ENCODE peak calls at places on chromosomes 4 and X, in nine cellular contexts. One of them, this sample, is unnamed. For H3K36me3, the result is how much of the 10 kb centered on the place peaks cover.

GRCh38 chr4:55884851-55885219 is 31.4 kb downstream of the EXOC1 start:
- DNase-seq in GM12878: no peak
- DNase-seq in left ventricle myocardium inferior: no peak
- DNase-seq in mammary epithelial cell: no peak
- DNase-seq in heart left ventricle: no peak
- DNase-seq in aorta: no peak
- DNase-seq in BE2C: no peak
- DNase-seq in SK-N-SH: no peak
- DNase-seq in CD4-positive, alpha-beta memory T cell: no peak
- DNase-seq in this sample: no peak

GRCh38 chrX:10574663-10575062 is 45.7 kb downstream of the MID1 start:
- DNase-seq in GM12878: no peak
- DNase-seq in left ventricle myocardium inferior: no peak
- DNase-seq in mammary epithelial cell: peak
- DNase-seq in heart left ventricle: no peak
- DNase-seq in aorta: no peak
- DNase-seq in BE2C: no peak
- DNase-seq in SK-N-SH: no peak
- DNase-seq in CD4-positive, alpha-beta memory T cell: no peak
- DNase-seq in this sample: no peak

GRCh38 chr4:47830263-47831025 is 7.4 kb downstream of the CORIN start:
- DNase-seq in GM12878: no peak
- DNase-seq in left ventricle myocardium inferior: no peak
- DNase-seq in mammary epithelial cell: no peak
- DNase-seq in heart left ventricle: no peak
- DNase-seq in aorta: no peak
- DNase-seq in BE2C: no peak
- DNase-seq in SK-N-SH: no peak
- DNase-seq in CD4-positive, alpha-beta memory T cell: no peak
- DNase-seq in this sample: no peak

GRCh38 chr4:118883861-118884260 is 4.8 kb upstream of the SYNPO2 start:
- DNase-seq in GM12878: no peak
- DNase-seq in left ventricle myocardium inferior: no peak
- DNase-seq in mammary epithelial cell: no peak
- DNase-seq in heart left ventricle: no peak
- DNase-seq in aorta: no peak
- DNase-seq in BE2C: no peak
- DNase-seq in SK-N-SH: peak
- DNase-seq in CD4-positive, alpha-beta memory T cell: no peak
- DNase-seq in this sample: no peak

GRCh38 chrX:51420610-51421009 is 75.8 kb downstream of the NUDT11 start:
- DNase-seq in GM12878: no peak
- DNase-seq in left ventricle myocardium inferior: no peak
- DNase-seq in mammary epithelial cell: peak
- DNase-seq in heart left ventricle: no peak
- DNase-seq in aorta: no peak
- DNase-seq in BE2C: peak
- DNase-seq in SK-N-SH: peak
- DNase-seq in CD4-positive, alpha-beta memory T cell: peak
- DNase-seq in this sample: peak

GRCh38 chr4:154542264-154542879 is 7.8 kb downstream of the PLRG1 start:
- DNase-seq in GM12878: no peak
- DNase-seq in left ventricle myocardium inferior: no peak
- DNase-seq in mammary epithelial cell: no peak
- DNase-seq in heart left ventricle: no peak
- DNase-seq in aorta: no peak
- DNase-seq in BE2C: no peak
- DNase-seq in SK-N-SH: no peak
- DNase-seq in CD4-positive, alpha-beta memory T cell: no peak
- DNase-seq in this sample: no peak

GRCh38 chr4:55906999-55907398 is 41.7 kb upstream of the CEP135 start:
- DNase-seq in GM12878: no peak
- DNase-seq in left ventricle myocardium inferior: no peak
- DNase-seq in mammary epithelial cell: peak
- DNase-seq in heart left ventricle: no peak
- DNase-seq in aorta: no peak
- DNase-seq in BE2C: no peak
- DNase-seq in SK-N-SH: no peak
- DNase-seq in CD4-positive, alpha-beta memory T cell: peak
- DNase-seq in this sample: no peak

GRCh38 chrX:27276751-27277150 is 186.4 kb downstream of the PPP4R3C start:
- DNase-seq in GM12878: no peak
- DNase-seq in left ventricle myocardium inferior: no peak
- DNase-seq in mammary epithelial cell: no peak
- DNase-seq in heart left ventricle: no peak
- DNase-seq in aorta: no peak
- DNase-seq in BE2C: no peak
- DNase-seq in SK-N-SH: no peak
- DNase-seq in CD4-positive, alpha-beta memory T cell: no peak
- DNase-seq in this sample: no peak

GRCh38 chr4:57114973-57115372 is 4.8 kb upstream of the IGFBP7 start:
- DNase-seq in GM12878: no peak
- DNase-seq in left ventricle myocardium inferior: no peak
- DNase-seq in mammary epithelial cell: no peak
- DNase-seq in heart left ventricle: no peak
- DNase-seq in aorta: no peak
- DNase-seq in BE2C: no peak
- DNase-seq in SK-N-SH: no peak
- DNase-seq in CD4-positive, alpha-beta memory T cell: no peak
- DNase-seq in this sample: no peak

GRCh38 chrX:152927858-152928760 is 30.2 kb downstream of the ZNF185 start:
- DNase-seq in GM12878: no peak
- DNase-seq in left ventricle myocardium inferior: no peak
- DNase-seq in mammary epithelial cell: no peak
- DNase-seq in heart left ventricle: no peak
- DNase-seq in aorta: peak
- DNase-seq in BE2C: no peak
- DNase-seq in SK-N-SH: no peak
- DNase-seq in CD4-positive, alpha-beta memory T cell: no peak
- DNase-seq in this sample: no peak

GRCh38 chr4:96955226-96955625 is 1115.3 kb downstream of the PDHA2 start:
- DNase-seq in GM12878: no peak
- DNase-seq in left ventricle myocardium inferior: no peak
- DNase-seq in mammary epithelial cell: no peak
- DNase-seq in heart left ventricle: no peak
- DNase-seq in aorta: no peak
- DNase-seq in BE2C: no peak
- DNase-seq in SK-N-SH: no peak
- DNase-seq in CD4-positive, alpha-beta memory T cell: no peak
- DNase-seq in this sample: no peak

GRCh38 chr4:31408136-31408535 is 688.0 kb downstream of the PCDH7 start:
- DNase-seq in GM12878: no peak
- DNase-seq in left ventricle myocardium inferior: no peak
- DNase-seq in mammary epithelial cell: no peak
- DNase-seq in heart left ventricle: no peak
- DNase-seq in aorta: no peak
- DNase-seq in BE2C: peak
- DNase-seq in SK-N-SH: no peak
- DNase-seq in CD4-positive, alpha-beta memory T cell: no peak
- DNase-seq in this sample: no peak

GRCh38 chr4:75995727-75996126 is 5.0 kb upstream of the SDAD1 start:
- DNase-seq in GM12878: no peak
- DNase-seq in left ventricle myocardium inferior: no peak
- DNase-seq in mammary epithelial cell: peak
- DNase-seq in heart left ventricle: no peak
- DNase-seq in aorta: no peak
- DNase-seq in BE2C: no peak
- DNase-seq in SK-N-SH: peak
- DNase-seq in CD4-positive, alpha-beta memory T cell: peak
- DNase-seq in this sample: peak

GRCh38 chrX:17654116-17654515 is 83.2 kb upstream of the SCML1 start:
- DNase-seq in GM12878: no peak
- DNase-seq in left ventricle myocardium inferior: no peak
- DNase-seq in mammary epithelial cell: no peak
- DNase-seq in heart left ventricle: no peak
- DNase-seq in aorta: no peak
- DNase-seq in BE2C: peak
- DNase-seq in SK-N-SH: no peak
- DNase-seq in CD4-positive, alpha-beta memory T cell: peak
- DNase-seq in this sample: no peak

GRCh38 chr4:82777857-82778525 is 20.6 kb downstream of the SCD5 start:
- DNase-seq in GM12878: no peak
- DNase-seq in left ventricle myocardium inferior: no peak
- DNase-seq in mammary epithelial cell: no peak
- DNase-seq in heart left ventricle: no peak
- DNase-seq in aorta: no peak
- DNase-seq in BE2C: no peak
- DNase-seq in SK-N-SH: no peak
- DNase-seq in CD4-positive, alpha-beta memory T cell: no peak
- DNase-seq in this sample: no peak

GRCh38 chr4:3324093-3324815 is 31.4 kb downstream of the RGS12 start:
- DNase-seq in GM12878: no peak
- DNase-seq in left ventricle myocardium inferior: no peak
- DNase-seq in mammary epithelial cell: no peak
- DNase-seq in heart left ventricle: no peak
- DNase-seq in aorta: peak
- DNase-seq in BE2C: no peak
- DNase-seq in SK-N-SH: no peak
- DNase-seq in CD4-positive, alpha-beta memory T cell: no peak
- DNase-seq in this sample: no peak

GRCh38 chrX:12137982-12138365 is 299 bp upstream of the FRMPD4 start:
- DNase-seq in GM12878: no peak
- DNase-seq in left ventricle myocardium inferior: no peak
- DNase-seq in mammary epithelial cell: peak
- DNase-seq in heart left ventricle: no peak
- DNase-seq in aorta: no peak
- DNase-seq in BE2C: no peak
- DNase-seq in SK-N-SH: no peak
- DNase-seq in CD4-positive, alpha-beta memory T cell: no peak
- DNase-seq in this sample: no peak

GRCh38 chr4:52573551-52573950 is 85.5 kb downstream of the USP46 start:
- DNase-seq in GM12878: no peak
- DNase-seq in left ventricle myocardium inferior: no peak
- DNase-seq in mammary epithelial cell: no peak
- DNase-seq in heart left ventricle: no peak
- DNase-seq in aorta: no peak
- DNase-seq in BE2C: no peak
- DNase-seq in SK-N-SH: no peak
- DNase-seq in CD4-positive, alpha-beta memory T cell: no peak
- DNase-seq in this sample: no peak

GRCh38 chrX:1108451-1109445 is 103.7 kb downstream of the CRLF2 start:
- DNase-seq in GM12878: no peak
- DNase-seq in left ventricle myocardium inferior: no peak
- DNase-seq in mammary epithelial cell: no peak
- DNase-seq in heart left ventricle: no peak
- DNase-seq in aorta: no peak
- DNase-seq in BE2C: no peak
- DNase-seq in SK-N-SH: no peak
- DNase-seq in CD4-positive, alpha-beta memory T cell: no peak
- DNase-seq in this sample: no peak

GRCh38 chr4:165332502-165332901 is 5.0 kb downstream of the MSMO1 start:
- DNase-seq in GM12878: no peak
- DNase-seq in left ventricle myocardium inferior: no peak
- DNase-seq in mammary epithelial cell: no peak
- DNase-seq in heart left ventricle: no peak
- DNase-seq in aorta: no peak
- DNase-seq in BE2C: no peak
- DNase-seq in SK-N-SH: no peak
- DNase-seq in CD4-positive, alpha-beta memory T cell: no peak
- DNase-seq in this sample: no peak

GRCh38 chr4:165330666-165331065 is 3.2 kb downstream of the MSMO1 start:
- DNase-seq in GM12878: no peak
- DNase-seq in left ventricle myocardium inferior: no peak
- DNase-seq in mammary epithelial cell: no peak
- DNase-seq in heart left ventricle: no peak
- DNase-seq in aorta: no peak
- DNase-seq in BE2C: no peak
- DNase-seq in SK-N-SH: no peak
- DNase-seq in CD4-positive, alpha-beta memory T cell: no peak
- DNase-seq in this sample: no peak

GRCh38 chr4:165330071-165330470 is 2.6 kb downstream of the MSMO1 start:
- DNase-seq in GM12878: no peak
- DNase-seq in left ventricle myocardium inferior: no peak
- DNase-seq in mammary epithelial cell: no peak
- DNase-seq in heart left ventricle: no peak
- DNase-seq in aorta: no peak
- DNase-seq in BE2C: no peak
- DNase-seq in SK-N-SH: no peak
- DNase-seq in CD4-positive, alpha-beta memory T cell: no peak
- DNase-seq in this sample: no peak

GRCh38 chr4:165331316-165331715 is 3.8 kb downstream of the MSMO1 start:
- DNase-seq in GM12878: no peak
- DNase-seq in left ventricle myocardium inferior: no peak
- DNase-seq in mammary epithelial cell: no peak
- DNase-seq in heart left ventricle: no peak
- DNase-seq in aorta: no peak
- DNase-seq in BE2C: no peak
- DNase-seq in SK-N-SH: no peak
- DNase-seq in CD4-positive, alpha-beta memory T cell: no peak
- DNase-seq in this sample: no peak

GRCh38 chr4:165331823-165332222 is 4.4 kb downstream of the MSMO1 start:
- DNase-seq in GM12878: no peak
- DNase-seq in left ventricle myocardium inferior: no peak
- DNase-seq in mammary epithelial cell: no peak
- DNase-seq in heart left ventricle: no peak
- DNase-seq in aorta: no peak
- DNase-seq in BE2C: no peak
- DNase-seq in SK-N-SH: no peak
- DNase-seq in CD4-positive, alpha-beta memory T cell: no peak
- DNase-seq in this sample: no peak
- H3K36me3 ChIP-seq in GM12878: under half
- H3K36me3 ChIP-seq in left ventricle myocardium inferior: under half
- H3K36me3 ChIP-seq in mammary epithelial cell: under half
- H3K36me3 ChIP-seq in heart left ventricle: under half
- H3K36me3 ChIP-seq in aorta: under half
- H3K36me3 ChIP-seq in BE2C: under half
- H3K36me3 ChIP-seq in SK-N-SH: under half
- H3K36me3 ChIP-seq in CD4-positive, alpha-beta memory T cell: under half
- H3K36me3 ChIP-seq in this sample: half or more

GRCh38 chr4:910366-911091 is 21.6 kb downstream of the GAK start:
- DNase-seq in GM12878: no peak
- DNase-seq in left ventricle myocardium inferior: no peak
- DNase-seq in mammary epithelial cell: no peak
- DNase-seq in heart left ventricle: peak
- DNase-seq in aorta: peak
- DNase-seq in BE2C: peak
- DNase-seq in SK-N-SH: no peak
- DNase-seq in CD4-positive, alpha-beta memory T cell: no peak
- DNase-seq in this sample: no peak
- H3K36me3 ChIP-seq in GM12878: under half
- H3K36me3 ChIP-seq in left ventricle myocardium inferior: half or more
- H3K36me3 ChIP-seq in mammary epithelial cell: under half
- H3K36me3 ChIP-seq in heart left ventricle: under half
- H3K36me3 ChIP-seq in aorta: under half
- H3K36me3 ChIP-seq in BE2C: under half
- H3K36me3 ChIP-seq in SK-N-SH: under half
- H3K36me3 ChIP-seq in CD4-positive, alpha-beta memory T cell: under half
- H3K36me3 ChIP-seq in this sample: half or more

GRCh38 chr4:1813915-1814314 is 20.8 kb downstream of the FGFR3 start:
- DNase-seq in GM12878: no peak
- DNase-seq in left ventricle myocardium inferior: no peak
- DNase-seq in mammary epithelial cell: no peak
- DNase-seq in heart left ventricle: peak
- DNase-seq in aorta: no peak
- DNase-seq in BE2C: peak
- DNase-seq in SK-N-SH: no peak
- DNase-seq in CD4-positive, alpha-beta memory T cell: no peak
- DNase-seq in this sample: peak
- H3K36me3 ChIP-seq in GM12878: under half
- H3K36me3 ChIP-seq in left ventricle myocardium inferior: half or more
- H3K36me3 ChIP-seq in mammary epithelial cell: under half
- H3K36me3 ChIP-seq in heart left ventricle: under half
- H3K36me3 ChIP-seq in aorta: under half
- H3K36me3 ChIP-seq in BE2C: under half
- H3K36me3 ChIP-seq in SK-N-SH: under half
- H3K36me3 ChIP-seq in CD4-positive, alpha-beta memory T cell: under half
- H3K36me3 ChIP-seq in this sample: half or more

GRCh38 chrX:13711141-13711540 is 22.2 kb downstream of the RAB9A start:
- DNase-seq in GM12878: no peak
- DNase-seq in left ventricle myocardium inferior: no peak
- DNase-seq in mammary epithelial cell: no peak
- DNase-seq in heart left ventricle: no peak
- DNase-seq in aorta: no peak
- DNase-seq in BE2C: no peak
- DNase-seq in SK-N-SH: no peak
- DNase-seq in CD4-positive, alpha-beta memory T cell: no peak
- DNase-seq in this sample: no peak
- H3K36me3 ChIP-seq in GM12878: under half
- H3K36me3 ChIP-seq in left ventricle myocardium inferior: under half
- H3K36me3 ChIP-seq in mammary epithelial cell: under half
- H3K36me3 ChIP-seq in heart left ventricle: under half
- H3K36me3 ChIP-seq in aorta: under half
- H3K36me3 ChIP-seq in BE2C: under half
- H3K36me3 ChIP-seq in SK-N-SH: half or more
- H3K36me3 ChIP-seq in CD4-positive, alpha-beta memory T cell: under half
- H3K36me3 ChIP-seq in this sample: under half